ENCODE peak calls at places on chromosome 9, in four cellular contexts. D, V, R and J are unnamed samples. For H3K4me1, the result is how much of the 10 kb centered on the place peaks cover.

GRCh38 chr9:92717201-92718085 is 47.2 kb downstream of the BICD2 start:
- DNase-seq in D (no peak), V (no peak), R (no peak), J (no peak)

GRCh38 chr9:77575785-77576184 is 72.3 kb downstream of the GNA14 start:
- DNase-seq in D (no peak), V (no peak), R (no peak), J (no peak)

GRCh38 chr9:127139071-127139731 is 16.8 kb upstream of the ANGPTL2 start:
- DNase-seq in D (no peak), V (no peak), R (peak), J (no peak)

GRCh38 chr9:120928720-120929389 is 2.3 kb upstream of the TRAF1 start:
- DNase-seq in D (peak), V (peak), R (peak), J (peak)

GRCh38 chr9:72871685-72872084 is 81.2 kb downstream of the ALDH1A1 start:
- DNase-seq in D (no peak), V (no peak), R (no peak), J (no peak)

GRCh38 chr9:36110434-36110833 is 26.1 kb upstream of the GLIPR2 start:
- DNase-seq in D (no peak), V (no peak), R (no peak), J (no peak)

GRCh38 chr9:34571180-34571800 is 18.2 kb downstream of the CNTFR start:
- DNase-seq in D (no peak), V (peak), R (no peak), J (no peak)

GRCh38 chr9:88429595-88430430 is 41.6 kb downstream of the SPIN1 start:
- DNase-seq in D (no peak), V (no peak), R (no peak), J (no peak)

GRCh38 chr9:136625101-136626065 is 37.3 kb upstream of the EGFL7 start:
- DNase-seq in D (peak), V (peak), R (peak), J (peak)

GRCh38 chr9:38024036-38024681 is 44.9 kb downstream of the SHB start:
- DNase-seq in D (peak), V (no peak), R (no peak), J (peak)

GRCh38 chr9:135070964-135071735 is 16.3 kb upstream of the OLFM1 start:
- DNase-seq in D (no peak), V (no peak), R (peak), J (no peak)

GRCh38 chr9:92968081-92968480 is 20.8 kb downstream of the FGD3 start:
- DNase-seq in D (no peak), V (no peak), R (peak), J (no peak)

GRCh38 chr9:91066042-91066415 is 264.4 kb downstream of the SYK start:
- DNase-seq in D (no peak), V (no peak), R (no peak), J (no peak)

GRCh38 chr9:21681641-21682040 is 120.8 kb upstream of the MTAP start:
- DNase-seq in D (no peak), V (no peak), R (no peak), J (no peak)

GRCh38 chr9:114156658-114157421 is 1.5 kb downstream of the COL27A1 start:
- DNase-seq in D (peak), V (peak), R (peak), J (peak)

GRCh38 chr9:126113756-126114408 is 212.7 kb upstream of the MVB12B start:
- DNase-seq in D (no peak), V (no peak), R (peak), J (no peak)

GRCh38 chr9:127566351-127567001 is 45.6 kb upstream of the STXBP1 start:
- DNase-seq in D (no peak), V (no peak), R (peak), J (peak)

GRCh38 chr9:120893585-120893857 is 16.5 kb upstream of the PHF19 start:
- DNase-seq in D (no peak), V (no peak), R (no peak), J (no peak)

GRCh38 chr9:132274861-132275260 is 79.9 kb downstream of the SETX start:
- DNase-seq in D (no peak), V (no peak), R (peak), J (no peak)

GRCh38 chr9:99421369-99421768 is 199.3 kb downstream of the SEC61B start:
- DNase-seq in D (no peak), V (no peak), R (no peak), J (no peak)

GRCh38 chr9:127263664-127264063 is 910 bp upstream of the GARNL3 start:
- DNase-seq in D (no peak), V (peak), R (no peak), J (no peak)

GRCh38 chr9:129146441-129146933 is 31.6 kb downstream of the IER5L start:
- DNase-seq in D (no peak), V (no peak), R (no peak), J (no peak)

GRCh38 chr9:127574089-127574921 is 37.8 kb upstream of the STXBP1 start:
- DNase-seq in D (no peak), V (no peak), R (peak), J (peak)

GRCh38 chr9:4678679-4679267 is 596 bp upstream of the CDC37L1 start:
- DNase-seq in D (no peak), V (peak), R (no peak), J (no peak)

GRCh38 chr9:35948901-35949318 is 9.0 kb downstream of the OR2S2 start:
- DNase-seq in D (no peak), V (no peak), R (no peak), J (peak)

GRCh38 chr9:133679466-133680051 is 43.4 kb downstream of the DBH start:
- DNase-seq in D (no peak), V (no peak), R (no peak), J (no peak)

GRCh38 chr9:123034881-123035465 is 1.5 kb downstream of the GPR21 start:
- DNase-seq in D (no peak), V (no peak), R (no peak), J (no peak)
- H3K27ac ChIP-seq in D (no peak), V (no peak), R (no peak), J (no peak)

DNA sequence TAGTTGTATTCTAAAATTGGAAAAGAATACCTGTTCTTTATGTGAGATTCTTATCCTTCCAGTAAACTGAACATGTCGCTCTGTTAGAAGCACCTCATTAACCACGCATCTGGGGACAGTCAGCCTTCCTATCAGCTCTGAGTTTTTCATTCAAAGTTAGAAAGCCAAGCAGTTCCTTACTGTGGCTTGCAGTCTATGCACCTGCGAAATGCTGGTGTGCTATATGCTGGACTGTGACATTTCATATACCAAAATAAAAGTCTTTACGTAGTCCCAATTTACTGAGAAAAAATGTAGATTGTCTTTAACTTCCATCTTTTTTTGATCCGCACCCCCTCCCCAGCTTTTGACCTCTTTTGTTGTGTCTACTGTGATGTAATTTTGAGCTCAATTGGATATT is 4.3 kb downstream of the ANP32B start:
- DNase-seq in D (no peak), V (no peak), R (no peak), J (no peak)
- H3K4me1 ChIP-seq in D (under half), V (under half), R (half or more), J (under half)

GRCh38 chr9:5714501-5715401 is 85.8 kb downstream of the RIC1 start:
- DNase-seq in D (no peak), V (no peak), R (no peak), J (no peak)
- TF ChIP-seq CTCF in D (no peak), V (peak), R (no peak), J (no peak)

DNA sequence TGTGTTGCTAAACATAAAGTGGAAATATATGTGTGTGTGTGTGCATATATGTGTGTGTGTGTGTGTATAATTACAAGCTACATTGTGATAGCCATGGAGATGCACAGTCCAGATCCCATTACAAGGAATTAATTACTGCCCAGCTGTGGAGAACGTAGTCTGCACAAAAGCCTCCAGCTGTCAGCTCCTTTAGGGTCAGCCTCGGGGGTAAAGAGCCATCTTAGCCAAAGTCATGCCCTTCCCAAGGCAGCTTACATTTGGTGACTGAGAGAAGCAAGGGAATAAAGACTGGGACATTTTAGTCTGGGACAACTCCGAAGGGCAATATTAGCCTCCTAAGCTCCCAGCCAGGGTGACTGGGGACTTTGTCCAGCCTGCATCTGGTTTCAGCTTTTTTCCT is 21.9 kb upstream of the FOCAD start:
- DNase-seq in D (no peak), V (peak), R (no peak), J (no peak)
- H3K27ac ChIP-seq in D (no peak), V (no peak), R (no peak), J (no peak)

DNA sequence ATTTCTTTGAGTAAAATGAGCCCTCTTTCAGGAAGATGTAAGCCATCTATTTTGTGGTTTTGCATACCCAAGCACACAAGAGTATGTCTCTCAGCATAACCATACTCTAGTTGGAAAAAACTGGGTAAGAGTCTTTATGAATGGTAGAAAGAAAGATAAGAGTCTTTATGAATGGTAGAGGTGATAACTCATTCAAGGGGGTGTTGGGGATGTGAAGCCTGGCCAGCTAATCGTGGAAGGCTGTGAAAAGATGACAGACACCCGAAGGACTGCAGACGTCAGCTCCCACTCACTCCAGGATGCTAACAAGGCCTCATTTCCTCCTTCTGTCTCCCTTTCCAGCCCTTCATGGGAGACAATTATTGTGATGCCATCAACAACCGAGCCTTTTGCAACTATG is 228.5 kb downstream of the PAPPA start:
- DNase-seq in D (no peak), V (no peak), R (no peak), J (no peak)
- H3K4me1 ChIP-seq in D (under half), V (under half), R (under half), J (under half)

DNA sequence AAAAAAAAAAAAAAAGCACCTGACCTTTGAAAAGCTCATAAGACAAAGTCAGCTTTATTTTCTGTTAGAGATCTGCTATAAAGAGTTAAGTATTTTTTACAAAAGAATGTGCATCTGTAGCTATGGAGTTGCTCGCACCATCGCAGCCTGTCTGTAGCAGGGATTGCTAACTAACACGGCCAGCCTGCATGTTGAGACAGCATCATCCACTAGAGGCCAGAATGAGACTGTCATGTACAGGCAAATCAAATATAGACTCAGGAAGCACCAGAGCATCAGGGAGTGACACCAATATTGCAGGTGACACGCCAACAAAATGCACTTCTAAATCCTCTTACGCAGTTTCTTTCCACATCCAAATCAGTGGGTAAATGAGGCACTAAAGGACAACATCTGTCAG is 136.3 kb upstream of the RASEF start:
- DNase-seq in D (no peak), V (peak), R (peak), J (no peak)
- TF ChIP-seq CTCF in D (peak), V (peak), R (peak), J (no peak)

DNA sequence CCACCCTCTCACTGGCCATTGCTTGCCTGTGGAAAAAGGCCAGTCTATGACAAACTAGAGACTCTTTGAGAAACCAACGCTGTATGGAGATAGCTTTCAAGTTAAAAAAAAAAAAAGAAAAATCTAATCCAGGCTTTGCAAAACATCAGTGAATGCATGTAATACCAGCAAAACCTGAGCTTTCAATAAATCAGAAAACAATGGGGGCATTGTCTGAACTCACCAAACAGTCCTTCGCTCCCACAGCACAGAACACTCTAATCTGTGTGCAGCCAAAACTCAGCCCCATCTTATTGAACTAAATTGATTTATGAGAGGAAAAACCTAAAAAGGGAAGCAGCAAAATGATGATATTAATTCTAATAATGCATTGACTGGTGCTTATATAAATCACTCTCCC is 547.1 kb downstream of the CCDC171 start:
- DNase-seq in D (no peak), V (no peak), R (no peak), J (no peak)
- H3K27ac ChIP-seq in D (peak), V (no peak), R (no peak), J (no peak)